ENCODE peak calls at places on chromosomes 5 and 9, in six cellular contexts. H, Y, B, F, A and M are unnamed samples.

GRCh38 chr5:35919191-35919590 is 19.2 kb downstream of the CAPSL start:
- DNase-seq in H (no peak), Y (no peak), B (no peak), F (no peak), A (no peak), M (peak; percentile 85)

GRCh38 chr5:135069895-135070657 is 36.0 kb upstream of the PITX1 start:
- DNase-seq in H (no peak), Y (no peak), B (peak; percentile 39), F (no peak), A (peak; percentile 26), M (no peak)

GRCh38 chr9:18479405-18479804 is 5.5 kb downstream of the ADAMTSL1 start:
- DNase-seq in H (no peak), Y (no peak), B (no peak), F (no peak), A (no peak), M (no peak)

GRCh38 chr9:10612649-10613398 is at the start of gene PTPRD:
- DNase-seq in H (no peak), Y (peak; percentile 86), B (peak; percentile 70), F (no peak), A (peak; percentile 36), M (no peak)

GRCh38 chr5:128854931-128855330 is 110.4 kb upstream of the SLC27A6 start:
- DNase-seq in H (no peak), Y (peak; percentile 70), B (no peak), F (no peak), A (no peak), M (no peak)

GRCh38 chr9:78609471-78609870 is 312.5 kb downstream of the PSAT1 start:
- DNase-seq in H (no peak), Y (no peak), B (no peak), F (no peak), A (no peak), M (no peak)

GRCh38 chr5:77957-78804 is 13.8 kb upstream of the PLEKHG4B start:
- DNase-seq in H (peak; percentile 86), Y (peak; percentile 45), B (peak; percentile 51), F (no peak), A (no peak), M (no peak)

GRCh38 chr9:110536802-110537201 is 42.7 kb downstream of the SVEP1 start:
- DNase-seq in H (no peak), Y (no peak), B (no peak), F (no peak), A (no peak), M (peak; percentile 38)

GRCh38 chr5:137316346-137316736 is 182.8 kb downstream of the SPOCK1 start:
- DNase-seq in H (no peak), Y (no peak), B (no peak), F (no peak), A (no peak), M (no peak)

GRCh38 chr5:178688551-178688950 is 41.9 kb downstream of the ZNF354A start:
- DNase-seq in H (no peak), Y (no peak), B (no peak), F (no peak), A (no peak), M (no peak)

GRCh38 chr5:130166839-130167490 is 262.7 kb downstream of the CHSY3 start:
- DNase-seq in H (no peak), Y (peak; percentile 42), B (no peak), F (no peak), A (no peak), M (no peak)

DNA sequence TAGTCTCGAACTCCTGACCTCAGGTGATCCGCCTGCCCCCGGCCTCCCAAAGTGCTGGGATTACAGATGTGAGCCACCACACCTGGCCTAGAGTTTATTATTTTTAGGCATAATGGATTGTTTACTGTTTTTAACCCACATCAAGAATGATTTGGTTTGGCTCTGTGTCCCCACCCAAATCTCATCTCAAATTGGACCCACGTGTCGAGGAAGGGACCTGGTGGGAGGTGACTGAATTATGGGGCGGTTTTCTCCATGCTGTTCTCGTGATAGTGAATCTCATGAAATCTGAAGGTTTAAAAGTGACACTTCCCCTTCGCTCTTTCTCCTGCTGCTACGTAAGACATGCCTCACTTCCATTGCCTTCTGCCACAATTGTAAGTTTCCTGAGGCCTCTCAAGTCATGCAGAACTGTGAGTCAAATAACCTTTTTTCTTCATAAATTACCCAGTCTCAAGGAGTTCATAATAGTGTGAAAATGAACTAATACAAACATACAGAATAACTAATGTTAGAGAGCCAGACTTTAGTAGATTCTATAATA is 88.2 kb downstream of the RICTOR start:
- DNase-seq in H (no peak), Y (no peak), B (no peak), F (no peak), A (no peak), M (no peak)
- H3K4me3 ChIP-seq in H (no peak overlapping the region), Y (no peak overlapping the region), B (no peak overlapping the region), F (no peak overlapping the region), A (no peak overlapping the region), M (no peak overlapping the region)

GRCh38 chr9:126617003-126617739 is 3.4 kb downstream of the LMX1B start:
- DNase-seq in H (no peak), Y (no peak), B (no peak), F (no peak), A (no peak), M (no peak)

GRCh38 chr9:126614455-126615248 is 924 bp downstream of the LMX1B start:
- DNase-seq in H (no peak), Y (no peak), B (peak; percentile 72), F (no peak), A (no peak), M (no peak)

GRCh38 chr9:126615251-126615790 is 1.6 kb downstream of the LMX1B start:
- DNase-seq in H (no peak), Y (peak; percentile 63), B (peak; percentile 74), F (no peak), A (no peak), M (no peak)

GRCh38 chr9:126616521-126616976 is 2.8 kb downstream of the LMX1B start:
- DNase-seq in H (no peak), Y (no peak), B (no peak), F (no peak), A (no peak), M (no peak)

GRCh38 chr9:126615791-126616447 is 2.2 kb downstream of the LMX1B start:
- DNase-seq in H (no peak), Y (peak; percentile 68), B (peak; percentile 34), F (no peak), A (no peak), M (no peak)
- H3K27me3 ChIP-seq in H (no peaks in the 10 kb centered on the region), Y (peaks cover 86% of the 10 kb centered on the region), B (no peaks in the 10 kb centered on the region), F (peaks cover 71% of the 10 kb centered on the region), A (peaks cover 91% of the 10 kb centered on the region), M (peaks cover 82% of the 10 kb centered on the region)

DNA sequence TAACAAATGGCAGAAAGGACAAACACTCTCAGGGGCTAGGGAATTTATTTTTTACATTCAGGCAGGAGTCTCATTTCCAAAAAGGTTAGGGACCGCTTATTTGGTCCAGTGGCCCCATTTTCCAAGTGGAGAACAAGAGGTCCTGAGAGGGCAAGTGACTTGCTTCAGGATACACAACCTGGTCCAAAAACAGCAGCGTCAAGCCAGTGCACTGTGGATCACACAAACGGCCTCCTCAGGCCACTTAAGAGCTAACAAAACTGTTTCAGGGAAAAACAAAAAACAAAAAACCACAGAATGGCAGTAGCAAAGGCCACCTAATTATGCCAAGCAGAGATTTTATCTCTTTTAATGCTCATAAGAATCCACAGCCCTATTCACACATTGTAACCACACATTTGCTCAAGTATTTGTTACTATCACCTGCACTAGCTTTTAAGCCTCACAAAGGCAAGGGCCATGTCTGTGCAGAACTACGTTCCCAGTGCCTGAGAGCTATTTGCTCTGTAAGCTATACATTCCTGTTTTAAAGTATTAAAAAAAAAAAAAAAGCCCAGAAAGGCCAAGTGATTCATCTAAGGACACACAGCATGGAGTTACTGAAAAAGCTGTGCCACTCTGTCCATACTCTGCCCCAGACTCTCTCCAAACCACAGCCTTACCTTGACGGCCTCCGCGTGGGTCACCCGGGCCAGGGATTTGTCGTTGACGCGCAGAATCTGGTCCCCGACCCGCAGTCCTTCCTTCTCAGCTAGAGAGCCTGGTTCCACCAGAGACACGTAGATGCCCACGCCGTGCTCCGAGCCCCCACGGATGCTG is 1.5 kb downstream of the WHRN start:
- DNase-seq in H (no peak), Y (peak; percentile 14), B (no peak), F (no peak), A (no peak), M (no peak)
- H3K4me3 ChIP-seq in H (no peak overlapping the region), Y (no peak overlapping the region), B (no peak overlapping the region), F (peak overlapping the region; percentile 73), A (peak overlapping the region; percentile 69), M (peak overlapping the region; percentile 70)

DNA sequence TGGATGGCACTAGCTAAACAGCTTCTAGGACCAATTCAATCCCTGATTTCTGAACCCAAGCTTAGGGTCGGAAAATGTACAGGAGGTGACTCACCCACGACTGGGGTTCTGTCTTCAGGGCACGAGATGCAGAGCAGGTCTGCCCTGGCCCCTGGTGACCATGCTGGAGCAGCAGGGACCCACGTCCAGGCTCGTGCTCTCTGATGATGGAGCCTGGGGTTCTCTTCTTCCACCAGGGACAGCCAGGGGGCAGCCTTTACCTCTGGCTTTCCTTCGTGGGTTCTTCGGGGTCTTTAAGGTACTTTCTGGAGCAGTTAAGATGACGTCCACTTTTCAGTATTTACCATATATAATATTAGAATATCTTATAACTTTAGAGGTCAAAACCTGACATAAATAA is 2.1 kb downstream of the CFAP77 start:
- DNase-seq in H (peak; percentile 75), Y (peak; percentile 69), B (no peak), F (no peak), A (no peak), M (no peak)
- H3K27me3 ChIP-seq in H (no peaks in the 10 kb centered on the region), Y (no peaks in the 10 kb centered on the region), B (no peaks in the 10 kb centered on the region), F (peaks cover 22% of the 10 kb centered on the region), A (peaks cover 80% of the 10 kb centered on the region), M (peaks cover 55% of the 10 kb centered on the region)

DNA sequence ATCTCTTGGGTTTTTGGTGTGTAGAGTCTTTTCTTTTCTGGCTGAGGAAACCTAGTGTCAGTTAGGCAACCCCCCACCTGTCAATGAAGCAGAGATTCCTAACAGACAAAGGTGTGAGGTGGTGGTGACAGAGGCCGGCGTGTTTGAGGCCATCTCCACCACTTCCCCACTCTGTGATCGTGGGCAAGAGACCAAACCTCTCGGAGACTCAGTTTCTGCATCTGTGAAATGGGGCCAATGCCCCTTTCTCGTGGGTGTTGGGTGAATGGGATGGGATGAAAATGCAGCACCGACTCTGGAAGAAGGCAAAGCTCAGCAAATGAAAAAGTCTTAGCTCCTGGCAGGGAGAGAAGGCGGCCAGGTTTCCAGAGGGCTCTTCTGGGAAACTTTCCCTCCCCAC is 807 bp downstream of the FAM163B start:
- DNase-seq in H (no peak), Y (no peak), B (no peak), F (no peak), A (no peak), M (no peak)
- H3K4me3 ChIP-seq in H (no peak overlapping the region), Y (no peak overlapping the region), B (no peak overlapping the region), F (no peak overlapping the region), A (no peak overlapping the region), M (no peak overlapping the region)